ENCODE peak calls at places on chromosomes 2 and 18, in ten cellular contexts. One of them, this sample, is unnamed.
A peak's percentile ranks its signal among the peaks of the same experiment; 100 is the strongest.

GRCh38 chr2:219461061-219461514 is 26.4 kb downstream of the SPEG start:
- DNase-seq in CD8-positive, alpha-beta T cell: no peak
- DNase-seq in PC-3: no peak
- DNase-seq in osteoblast: peak; percentile 94
- DNase-seq in endothelial cell of umbilical vein: no peak
- DNase-seq in thoracic aorta: no peak
- DNase-seq in hepatocyte: peak; percentile 40
- DNase-seq in transverse colon: no peak
- DNase-seq in prostate gland: no peak
- DNase-seq in SK-N-SH: peak; percentile 75
- DNase-seq in this sample: no peak

GRCh38 chr2:144277622-144278354 is 242.1 kb downstream of the ZEB2 start:
- DNase-seq in CD8-positive, alpha-beta T cell: no peak
- DNase-seq in PC-3: no peak
- DNase-seq in osteoblast: no peak
- DNase-seq in endothelial cell of umbilical vein: no peak
- DNase-seq in thoracic aorta: no peak
- DNase-seq in hepatocyte: no peak
- DNase-seq in transverse colon: no peak
- DNase-seq in prostate gland: no peak
- DNase-seq in SK-N-SH: no peak
- DNase-seq in this sample: no peak

GRCh38 chr2:215363461-215364156 is 51.8 kb downstream of the ATIC start:
- DNase-seq in CD8-positive, alpha-beta T cell: no peak
- DNase-seq in PC-3: no peak
- DNase-seq in osteoblast: peak; percentile 59
- DNase-seq in endothelial cell of umbilical vein: no peak
- DNase-seq in thoracic aorta: no peak
- DNase-seq in hepatocyte: no peak
- DNase-seq in transverse colon: no peak
- DNase-seq in prostate gland: no peak
- DNase-seq in SK-N-SH: no peak
- DNase-seq in this sample: no peak

GRCh38 chr2:47041891-47042684 is 113.0 kb downstream of the STPG4 start:
- DNase-seq in CD8-positive, alpha-beta T cell: no peak
- DNase-seq in PC-3: no peak
- DNase-seq in osteoblast: no peak
- DNase-seq in endothelial cell of umbilical vein: no peak
- DNase-seq in thoracic aorta: no peak
- DNase-seq in hepatocyte: no peak
- DNase-seq in transverse colon: no peak
- DNase-seq in prostate gland: no peak
- DNase-seq in SK-N-SH: no peak
- DNase-seq in this sample: no peak

GRCh38 chr2:41400057-41400665 is 647.7 kb upstream of the PKDCC start:
- DNase-seq in CD8-positive, alpha-beta T cell: no peak
- DNase-seq in PC-3: peak; percentile 51
- DNase-seq in osteoblast: no peak
- DNase-seq in endothelial cell of umbilical vein: peak; percentile 62
- DNase-seq in thoracic aorta: no peak
- DNase-seq in hepatocyte: peak; percentile 46
- DNase-seq in transverse colon: no peak
- DNase-seq in prostate gland: no peak
- DNase-seq in SK-N-SH: peak; percentile 36
- DNase-seq in this sample: no peak

GRCh38 chr2:236646441-236646840 is 76.8 kb downstream of the ACKR3 start:
- DNase-seq in CD8-positive, alpha-beta T cell: no peak
- DNase-seq in PC-3: no peak
- DNase-seq in osteoblast: no peak
- DNase-seq in endothelial cell of umbilical vein: peak; percentile 10
- DNase-seq in thoracic aorta: peak; percentile 31
- DNase-seq in hepatocyte: no peak
- DNase-seq in transverse colon: no peak
- DNase-seq in prostate gland: no peak
- DNase-seq in SK-N-SH: no peak
- DNase-seq in this sample: no peak

GRCh38 chr2:71631411-71631931 is 178.1 kb downstream of the DYSF start:
- DNase-seq in CD8-positive, alpha-beta T cell: no peak
- DNase-seq in PC-3: no peak
- DNase-seq in osteoblast: peak; percentile 38
- DNase-seq in endothelial cell of umbilical vein: no peak
- DNase-seq in thoracic aorta: no peak
- DNase-seq in hepatocyte: peak; percentile 55
- DNase-seq in transverse colon: no peak
- DNase-seq in prostate gland: no peak
- DNase-seq in SK-N-SH: no peak
- DNase-seq in this sample: no peak

GRCh38 chr18:46428368-46428767 is 228.7 kb downstream of the LOXHD1 start:
- DNase-seq in CD8-positive, alpha-beta T cell: no peak
- DNase-seq in PC-3: no peak
- DNase-seq in osteoblast: no peak
- DNase-seq in endothelial cell of umbilical vein: no peak
- DNase-seq in thoracic aorta: no peak
- DNase-seq in hepatocyte: no peak
- DNase-seq in transverse colon: no peak
- DNase-seq in prostate gland: no peak
- DNase-seq in SK-N-SH: no peak
- DNase-seq in this sample: no peak

GRCh38 chr2:59774821-59775463 is 778.5 kb downstream of the BCL11A start:
- DNase-seq in CD8-positive, alpha-beta T cell: no peak
- DNase-seq in PC-3: no peak
- DNase-seq in osteoblast: no peak
- DNase-seq in endothelial cell of umbilical vein: no peak
- DNase-seq in thoracic aorta: no peak
- DNase-seq in hepatocyte: no peak
- DNase-seq in transverse colon: no peak
- DNase-seq in prostate gland: no peak
- DNase-seq in SK-N-SH: no peak
- DNase-seq in this sample: no peak

GRCh38 chr18:47908523-47909039 is 21.9 kb downstream of the SMAD2 start:
- DNase-seq in CD8-positive, alpha-beta T cell: no peak
- DNase-seq in PC-3: no peak
- DNase-seq in osteoblast: no peak
- DNase-seq in endothelial cell of umbilical vein: no peak
- DNase-seq in thoracic aorta: no peak
- DNase-seq in hepatocyte: no peak
- DNase-seq in transverse colon: no peak
- DNase-seq in prostate gland: no peak
- DNase-seq in SK-N-SH: no peak
- DNase-seq in this sample: no peak

GRCh38 chr18:47901624-47902362 is 28.7 kb downstream of the SMAD2 start:
- DNase-seq in CD8-positive, alpha-beta T cell: no peak
- DNase-seq in PC-3: no peak
- DNase-seq in osteoblast: no peak
- DNase-seq in endothelial cell of umbilical vein: no peak
- DNase-seq in thoracic aorta: no peak
- DNase-seq in hepatocyte: no peak
- DNase-seq in transverse colon: no peak
- DNase-seq in prostate gland: no peak
- DNase-seq in SK-N-SH: no peak
- DNase-seq in this sample: no peak

GRCh38 chr18:47906408-47906807 is 24.1 kb downstream of the SMAD2 start:
- DNase-seq in CD8-positive, alpha-beta T cell: no peak
- DNase-seq in PC-3: no peak
- DNase-seq in osteoblast: no peak
- DNase-seq in endothelial cell of umbilical vein: no peak
- DNase-seq in thoracic aorta: no peak
- DNase-seq in hepatocyte: no peak
- DNase-seq in transverse colon: no peak
- DNase-seq in prostate gland: no peak
- DNase-seq in SK-N-SH: no peak
- DNase-seq in this sample: no peak

GRCh38 chr18:47899107-47899840 is 31.2 kb downstream of the SMAD2 start:
- DNase-seq in CD8-positive, alpha-beta T cell: no peak
- DNase-seq in PC-3: no peak
- DNase-seq in osteoblast: no peak
- DNase-seq in endothelial cell of umbilical vein: peak; percentile 17
- DNase-seq in thoracic aorta: no peak
- DNase-seq in hepatocyte: no peak
- DNase-seq in transverse colon: no peak
- DNase-seq in prostate gland: no peak
- DNase-seq in SK-N-SH: no peak
- DNase-seq in this sample: no peak

GRCh38 chr18:47903809-47904208 is 26.6 kb downstream of the SMAD2 start:
- DNase-seq in CD8-positive, alpha-beta T cell: no peak
- DNase-seq in PC-3: no peak
- DNase-seq in osteoblast: no peak
- DNase-seq in endothelial cell of umbilical vein: no peak
- DNase-seq in thoracic aorta: no peak
- DNase-seq in hepatocyte: no peak
- DNase-seq in transverse colon: no peak
- DNase-seq in prostate gland: no peak
- DNase-seq in SK-N-SH: no peak
- DNase-seq in this sample: no peak
- TF ChIP-seq CTCF in CD8-positive, alpha-beta T cell: no peak
- TF ChIP-seq CTCF in PC-3: no peak
- TF ChIP-seq CTCF in osteoblast: no peak
- TF ChIP-seq CTCF in endothelial cell of umbilical vein: no peak
- TF ChIP-seq CTCF in thoracic aorta: no peak
- TF ChIP-seq CTCF in hepatocyte: no peak
- TF ChIP-seq CTCF in transverse colon: no peak
- TF ChIP-seq CTCF in prostate gland: no peak
- TF ChIP-seq CTCF in SK-N-SH: no peak
- TF ChIP-seq CTCF in this sample: no peak

GRCh38 chr2:135890830-135891229 is 14.6 kb upstream of the MCM6 start:
- DNase-seq in CD8-positive, alpha-beta T cell: no peak
- DNase-seq in PC-3: no peak
- DNase-seq in osteoblast: no peak
- DNase-seq in endothelial cell of umbilical vein: no peak
- DNase-seq in thoracic aorta: no peak
- DNase-seq in hepatocyte: no peak
- DNase-seq in transverse colon: no peak
- DNase-seq in prostate gland: no peak
- DNase-seq in SK-N-SH: no peak
- DNase-seq in this sample: no peak

GRCh38 chr2:135890149-135890548 is 13.9 kb upstream of the MCM6 start:
- DNase-seq in CD8-positive, alpha-beta T cell: no peak
- DNase-seq in PC-3: no peak
- DNase-seq in osteoblast: no peak
- DNase-seq in endothelial cell of umbilical vein: no peak
- DNase-seq in thoracic aorta: no peak
- DNase-seq in hepatocyte: no peak
- DNase-seq in transverse colon: no peak
- DNase-seq in prostate gland: no peak
- DNase-seq in SK-N-SH: no peak
- DNase-seq in this sample: no peak

GRCh38 chr2:135882415-135882814 is 6.2 kb upstream of the MCM6 start:
- DNase-seq in CD8-positive, alpha-beta T cell: no peak
- DNase-seq in PC-3: no peak
- DNase-seq in osteoblast: no peak
- DNase-seq in endothelial cell of umbilical vein: no peak
- DNase-seq in thoracic aorta: no peak
- DNase-seq in hepatocyte: no peak
- DNase-seq in transverse colon: no peak
- DNase-seq in prostate gland: no peak
- DNase-seq in SK-N-SH: no peak
- DNase-seq in this sample: no peak

DNA sequence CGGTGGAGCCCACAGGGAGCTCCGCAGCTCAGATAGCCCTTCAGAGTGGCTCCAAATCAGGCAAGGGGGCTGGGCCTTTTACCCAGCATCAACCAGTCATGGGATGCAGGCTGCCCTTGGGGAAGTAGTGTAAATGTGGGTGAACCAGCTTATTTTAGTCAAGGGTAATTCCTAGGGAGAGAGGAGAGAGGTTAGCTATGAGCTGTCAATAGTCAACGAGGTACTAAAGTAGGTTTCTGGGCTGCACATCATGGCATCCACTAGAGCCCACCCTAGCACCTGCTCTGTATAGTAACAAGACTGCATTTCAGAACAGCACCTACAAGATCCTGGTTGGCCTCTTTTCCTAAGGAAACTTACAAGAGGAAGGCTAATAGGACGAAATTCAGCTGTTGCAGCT is 9.5 kb upstream of the MCM6 start:
- DNase-seq in CD8-positive, alpha-beta T cell: no peak
- DNase-seq in PC-3: no peak
- DNase-seq in osteoblast: no peak
- DNase-seq in endothelial cell of umbilical vein: no peak
- DNase-seq in thoracic aorta: no peak
- DNase-seq in hepatocyte: no peak
- DNase-seq in transverse colon: no peak
- DNase-seq in prostate gland: no peak
- DNase-seq in SK-N-SH: no peak
- DNase-seq in this sample: no peak
- H3K9me3 ChIP-seq in CD8-positive, alpha-beta T cell: no peaks in the 10 kb centered on the region
- H3K9me3 ChIP-seq in PC-3: no peaks in the 10 kb centered on the region
- H3K9me3 ChIP-seq in osteoblast: no peaks in the 10 kb centered on the region
- H3K9me3 ChIP-seq in endothelial cell of umbilical vein: no peaks in the 10 kb centered on the region
- H3K9me3 ChIP-seq in thoracic aorta: no peaks in the 10 kb centered on the region
- H3K9me3 ChIP-seq in hepatocyte: no peaks in the 10 kb centered on the region
- H3K9me3 ChIP-seq in transverse colon: no peaks in the 10 kb centered on the region
- H3K9me3 ChIP-seq in prostate gland: no peaks in the 10 kb centered on the region
- H3K9me3 ChIP-seq in SK-N-SH: no peaks in the 10 kb centered on the region
- H3K9me3 ChIP-seq in this sample: peaks cover 4% of the 10 kb centered on the region

DNA sequence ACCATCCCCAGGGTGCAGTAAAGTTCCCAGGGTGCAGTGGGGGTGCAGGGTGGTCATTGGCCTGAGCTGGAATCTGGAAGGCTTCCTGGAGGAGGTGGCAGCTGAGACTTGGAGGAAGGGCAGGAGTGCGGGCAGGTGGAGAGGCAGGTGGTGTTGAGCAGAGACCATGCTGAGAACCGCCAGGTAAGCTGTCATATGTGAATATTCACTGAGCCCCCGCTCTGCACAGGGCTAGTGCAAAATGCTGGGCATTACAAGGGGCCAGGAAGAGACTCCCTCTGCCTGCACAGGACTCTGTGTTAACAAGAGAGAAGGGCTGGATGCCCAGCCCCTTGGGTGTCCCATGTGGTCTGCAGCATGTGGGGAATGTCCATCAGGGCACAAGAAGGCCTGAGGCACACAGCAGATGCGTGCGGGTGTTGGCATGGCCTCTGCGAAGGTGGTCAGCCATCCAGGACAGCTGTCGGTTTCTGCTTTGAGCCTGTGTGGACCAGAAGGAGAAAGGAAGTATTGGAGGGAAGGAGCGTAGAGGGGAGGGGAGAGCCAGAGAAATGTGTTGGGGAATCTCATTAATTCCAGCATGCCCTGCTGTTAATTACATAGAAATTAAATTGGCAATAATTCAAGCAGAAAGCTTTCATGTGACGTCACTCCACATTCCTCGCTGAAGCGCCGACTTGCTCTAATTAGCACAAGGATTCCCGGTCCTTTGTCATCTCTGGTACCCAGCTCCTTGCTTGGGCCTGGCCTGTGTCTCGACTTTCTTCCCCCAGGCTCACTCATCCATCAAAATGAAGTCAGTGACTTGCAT is 62.8 kb upstream of the OTOS start:
- DNase-seq in CD8-positive, alpha-beta T cell: no peak
- DNase-seq in PC-3: no peak
- DNase-seq in osteoblast: peak; percentile 75
- DNase-seq in endothelial cell of umbilical vein: no peak
- DNase-seq in thoracic aorta: no peak
- DNase-seq in hepatocyte: no peak
- DNase-seq in transverse colon: no peak
- DNase-seq in prostate gland: no peak
- DNase-seq in SK-N-SH: no peak
- DNase-seq in this sample: no peak
- H3K4me1 ChIP-seq in CD8-positive, alpha-beta T cell: no peaks in the 10 kb centered on the region
- H3K4me1 ChIP-seq in PC-3: peaks cover 16% of the 10 kb centered on the region
- H3K4me1 ChIP-seq in osteoblast: peaks cover 7% of the 10 kb centered on the region
- H3K4me1 ChIP-seq in endothelial cell of umbilical vein: no peaks in the 10 kb centered on the region
- H3K4me1 ChIP-seq in thoracic aorta: no peaks in the 10 kb centered on the region
- H3K4me1 ChIP-seq in hepatocyte: no peaks in the 10 kb centered on the region
- H3K4me1 ChIP-seq in transverse colon: no peaks in the 10 kb centered on the region
- H3K4me1 ChIP-seq in prostate gland: no peaks in the 10 kb centered on the region
- H3K4me1 ChIP-seq in SK-N-SH: no peaks in the 10 kb centered on the region
- H3K4me1 ChIP-seq in this sample: no peaks in the 10 kb centered on the region

GRCh38 chr18:34840416-34840815 is 130.3 kb downstream of the DTNA start:
- DNase-seq in CD8-positive, alpha-beta T cell: no peak
- DNase-seq in PC-3: no peak
- DNase-seq in osteoblast: no peak
- DNase-seq in endothelial cell of umbilical vein: no peak
- DNase-seq in thoracic aorta: no peak
- DNase-seq in hepatocyte: no peak
- DNase-seq in transverse colon: no peak
- DNase-seq in prostate gland: no peak
- DNase-seq in SK-N-SH: no peak
- DNase-seq in this sample: no peak
- TF ChIP-seq CTCF in CD8-positive, alpha-beta T cell: no peak
- TF ChIP-seq CTCF in PC-3: no peak
- TF ChIP-seq CTCF in osteoblast: no peak
- TF ChIP-seq CTCF in endothelial cell of umbilical vein: no peak
- TF ChIP-seq CTCF in thoracic aorta: no peak
- TF ChIP-seq CTCF in hepatocyte: no peak
- TF ChIP-seq CTCF in transverse colon: no peak
- TF ChIP-seq CTCF in prostate gland: no peak
- TF ChIP-seq CTCF in SK-N-SH: no peak
- TF ChIP-seq CTCF in this sample: no peak